ENCODE peak calls at places on chromosome 17, in six cellular contexts. V is nephron progenitor cell, U is left lung, G is AG09319, O is transverse colon, Q is astrocyte of the spinal cord. X is an unnamed sample.

GRCh38 chr17:887842-888214 is 91.7 kb downstream of the NXN start:
- DNase-seq in V (no peak), U (no peak), G (no peak), O (no peak), Q (no peak), X (no peak)

GRCh38 chr17:37043201-37043600 is 94.4 kb downstream of the AATF start:
- DNase-seq in V (no peak), U (no peak), G (no peak), O (no peak), Q (peak), X (no peak)

GRCh38 chr17:30380643-30381419 is 2.1 kb downstream of the CPD start:
- DNase-seq in V (no peak), U (no peak), G (no peak), O (no peak), Q (no peak), X (no peak)

GRCh38 chr17:41492771-41493170 is 3.1 kb upstream of the KRT36 start:
- DNase-seq in V (no peak), U (no peak), G (no peak), O (peak), Q (peak), X (no peak)

GRCh38 chr17:68468334-68468733 is 11.0 kb upstream of the WIPI1 start:
- DNase-seq in V (no peak), U (no peak), G (no peak), O (no peak), Q (peak), X (no peak)

GRCh38 chr17:70183508-70183907 is 14.2 kb downstream of the KCNJ2 start:
- DNase-seq in V (no peak), U (no peak), G (no peak), O (no peak), Q (no peak), X (no peak)

GRCh38 chr17:76732734-76733617 is 4.2 kb downstream of the SRSF2 start:
- DNase-seq in V (no peak), U (no peak), G (no peak), O (no peak), Q (no peak), X (no peak)

GRCh38 chr17:72115789-72116520 is 4.9 kb upstream of the SOX9 start:
- DNase-seq in V (peak), U (peak), G (no peak), O (no peak), Q (no peak), X (no peak)

GRCh38 chr17:57461082-57461481 is 204.8 kb downstream of the MSI2 start:
- DNase-seq in V (no peak), U (no peak), G (no peak), O (no peak), Q (no peak), X (no peak)

GRCh38 chr17:59620518-59621259 is 994 bp downstream of the CLTC start:
- DNase-seq in V (peak), U (no peak), G (no peak), O (peak), Q (peak), X (peak)

GRCh38 chr17:265726-266125 is 84.3 kb upstream of the DOC2B start:
- DNase-seq in V (no peak), U (peak), G (no peak), O (no peak), Q (no peak), X (no peak)

GRCh38 chr17:48024149-48025039 is 13.2 kb downstream of the COPZ2 start:
- DNase-seq in V (peak), U (peak), G (no peak), O (peak), Q (no peak), X (peak)

GRCh38 chr17:17055286-17056166 is 13.3 kb downstream of the MPRIP start:
- DNase-seq in V (no peak), U (no peak), G (no peak), O (no peak), Q (no peak), X (no peak)

GRCh38 chr17:70848785-70849184 is 679.5 kb downstream of the KCNJ2 start:
- DNase-seq in V (no peak), U (no peak), G (no peak), O (no peak), Q (peak), X (no peak)

GRCh38 chr17:80265205-80266068 is 4.8 kb downstream of the RNF213 start:
- DNase-seq in V (no peak), U (no peak), G (no peak), O (no peak), Q (no peak), X (peak)

GRCh38 chr17:43881758-43882505 is 25.4 kb downstream of the MPP2 start:
- DNase-seq in V (no peak), U (no peak), G (no peak), O (no peak), Q (no peak), X (no peak)

GRCh38 chr17:31842416-31843381 is 16.3 kb downstream of the COPRS start:
- DNase-seq in V (peak), U (no peak), G (peak), O (peak), Q (peak), X (peak)

GRCh38 chr17:77700165-77700881 is 258.2 kb upstream of the TNRC6C start:
- DNase-seq in V (no peak), U (no peak), G (no peak), O (no peak), Q (no peak), X (no peak)

GRCh38 chr17:13746379-13746778 is 144.7 kb upstream of the HS3ST3A1 start:
- DNase-seq in V (no peak), U (no peak), G (no peak), O (no peak), Q (no peak), X (no peak)

GRCh38 chr17:42457107-42457787 is 1.4 kb upstream of the ATP6V0A1 start:
- DNase-seq in V (no peak), U (no peak), G (no peak), O (no peak), Q (no peak), X (no peak)

GRCh38 chr17:75478508-75478907 is 22.1 kb downstream of the TMEM94 start:
- DNase-seq in V (peak), U (peak), G (no peak), O (no peak), Q (peak), X (no peak)

GRCh38 chr17:10073905-10074304 is 124.5 kb downstream of the GAS7 start:
- DNase-seq in V (no peak), U (no peak), G (no peak), O (no peak), Q (no peak), X (no peak)

GRCh38 chr17:7045492-7046126 is 1.7 kb upstream of the SLC16A11 start:
- DNase-seq in V (peak), U (no peak), G (peak), O (peak), Q (peak), X (peak)

GRCh38 chr17:14903810-14904209 is 361.3 kb downstream of the PMP22 start:
- DNase-seq in V (no peak), U (no peak), G (no peak), O (no peak), Q (no peak), X (no peak)